ENCODE peak calls at places on chromosomes 1 and 21, in five cellular contexts. W, B, A, M and E are unnamed samples.

GRCh38 chr1:198908995-198909394 is 270.2 kb downstream of the PTPRC start:
- DNase-seq in W (no peak), B (no peak), A (no peak), M (no peak), E (no peak)

GRCh38 chr21:27422435-27422834 is 455.5 kb upstream of the ADAMTS5 start:
- DNase-seq in W (no peak), B (no peak), A (no peak), M (no peak), E (no peak)

GRCh38 chr21:14889080-14889805 is 175.6 kb downstream of the NRIP1 start:
- DNase-seq in W (no peak), B (no peak), A (no peak), M (peak; percentile 29), E (no peak)

GRCh38 chr1:59427155-59427554 is 130.3 kb downstream of the FGGY start:
- DNase-seq in W (peak; percentile 65), B (no peak), A (no peak), M (no peak), E (peak; percentile 69)

GRCh38 chr21:29523646-29524045 is 224.9 kb downstream of the BACH1 start:
- DNase-seq in W (no peak), B (no peak), A (no peak), M (no peak), E (no peak)

GRCh38 chr1:232568906-232569305 is 61.0 kb downstream of the SIPA1L2 start:
- DNase-seq in W (no peak), B (no peak), A (no peak), M (no peak), E (no peak)

GRCh38 chr21:44920694-44921604 is at the start of gene ITGB2:
- DNase-seq in W (no peak), B (peak; percentile 49), A (peak; percentile 36), M (peak; percentile 71), E (peak; percentile 82)

GRCh38 chr1:232322162-232322734 is 307.7 kb downstream of the SIPA1L2 start:
- DNase-seq in W (no peak), B (no peak), A (no peak), M (no peak), E (no peak)

GRCh38 chr1:53458634-53459033 is 565 bp upstream of the DMRTB1 start:
- DNase-seq in W (no peak), B (peak; percentile 1), A (no peak), M (no peak), E (no peak)

GRCh38 chr1:109570414-109570813 is 22.0 kb downstream of the GNAI3 start:
- DNase-seq in W (no peak), B (no peak), A (peak; percentile 59), M (no peak), E (no peak)

GRCh38 chr1:40687059-40687458 is 4.4 kb upstream of the NFYC start:
- DNase-seq in W (no peak), B (no peak), A (no peak), M (no peak), E (no peak)

GRCh38 chr1:67489643-67490042 is 59.4 kb upstream of the SERBP1 start:
- DNase-seq in W (no peak), B (no peak), A (peak; percentile 47), M (no peak), E (no peak)

GRCh38 chr1:167683641-167684502 is 37.9 kb upstream of the MPZL1 start:
- DNase-seq in W (peak; percentile 74), B (peak; percentile 91), A (peak; percentile 74), M (peak; percentile 29), E (no peak)

GRCh38 chr21:26756491-26757159 is 88.6 kb downstream of the ADAMTS1 start:
- DNase-seq in W (no peak), B (no peak), A (no peak), M (no peak), E (no peak)

GRCh38 chr1:32876341-32877210 is 5.9 kb upstream of the FNDC5 start:
- DNase-seq in W (peak; percentile 68), B (peak; percentile 87), A (peak; percentile 72), M (peak; percentile 74), E (no peak)

GRCh38 chr1:117826119-117826518 is 103.3 kb downstream of the GDAP2 start:
- DNase-seq in W (no peak), B (no peak), A (no peak), M (no peak), E (no peak)

GRCh38 chr1:212254853-212255363 is 30.3 kb upstream of the PPP2R5A start:
- DNase-seq in W (no peak), B (no peak), A (no peak), M (peak; percentile 79), E (no peak)

GRCh38 chr21:44531606-44532128 is 8.3 kb downstream of the KRTAP10-1 start:
- DNase-seq in W (no peak), B (peak; percentile 33), A (no peak), M (peak; percentile 17), E (peak; percentile 66)

GRCh38 chr1:64393790-64394189 is 76.1 kb upstream of the CACHD1 start:
- DNase-seq in W (no peak), B (no peak), A (no peak), M (no peak), E (no peak)

GRCh38 chr1:48080343-48081255 is 83.4 kb upstream of the TRABD2B start:
- DNase-seq in W (no peak), B (no peak), A (no peak), M (no peak), E (no peak)

GRCh38 chr1:163928080-163928479 is 606.3 kb downstream of the NUF2 start:
- DNase-seq in W (no peak), B (no peak), A (no peak), M (no peak), E (no peak)

GRCh38 chr1:247337250-247337746 is 5.6 kb upstream of the ZNF496 start:
- DNase-seq in W (no peak), B (no peak), A (no peak), M (no peak), E (no peak)

GRCh38 chr21:39156024-39156423 is 27.2 kb downstream of the PSMG1 start:
- DNase-seq in W (no peak), B (no peak), A (no peak), M (no peak), E (no peak)

GRCh38 chr1:232468249-232468648 is 161.7 kb downstream of the SIPA1L2 start:
- DNase-seq in W (no peak), B (no peak), A (peak; percentile 72), M (no peak), E (no peak)

DNA sequence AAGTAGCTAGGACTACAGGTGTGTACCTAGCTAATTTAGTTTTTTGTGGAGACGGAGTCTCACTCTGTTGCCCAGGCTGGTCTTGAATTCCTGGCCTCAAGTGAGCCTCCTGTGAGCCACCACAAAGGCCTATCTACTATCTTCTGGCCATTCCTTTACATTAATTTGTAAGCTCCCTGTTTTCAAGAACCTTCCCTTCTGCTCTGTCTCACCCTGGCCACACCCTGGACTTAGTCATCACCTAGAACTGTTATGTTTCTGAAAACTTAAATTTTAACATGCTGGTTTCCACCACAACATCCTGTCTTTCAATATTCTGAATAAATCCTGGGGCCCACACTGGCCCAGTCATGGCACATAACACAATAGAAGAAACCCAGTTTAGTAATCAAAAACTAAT is 4.9 kb upstream of the B4GALT3 start:
- DNase-seq in W (no peak), B (no peak), A (no peak), M (peak; percentile 5), E (no peak)
- H3K4me1 ChIP-seq in W (peaks cover 17% of the 10 kb centered on the region), B (peaks cover 4% of the 10 kb centered on the region), A (peaks cover 9% of the 10 kb centered on the region), M (no peaks in the 10 kb centered on the region), E (peaks cover 8% of the 10 kb centered on the region)

DNA sequence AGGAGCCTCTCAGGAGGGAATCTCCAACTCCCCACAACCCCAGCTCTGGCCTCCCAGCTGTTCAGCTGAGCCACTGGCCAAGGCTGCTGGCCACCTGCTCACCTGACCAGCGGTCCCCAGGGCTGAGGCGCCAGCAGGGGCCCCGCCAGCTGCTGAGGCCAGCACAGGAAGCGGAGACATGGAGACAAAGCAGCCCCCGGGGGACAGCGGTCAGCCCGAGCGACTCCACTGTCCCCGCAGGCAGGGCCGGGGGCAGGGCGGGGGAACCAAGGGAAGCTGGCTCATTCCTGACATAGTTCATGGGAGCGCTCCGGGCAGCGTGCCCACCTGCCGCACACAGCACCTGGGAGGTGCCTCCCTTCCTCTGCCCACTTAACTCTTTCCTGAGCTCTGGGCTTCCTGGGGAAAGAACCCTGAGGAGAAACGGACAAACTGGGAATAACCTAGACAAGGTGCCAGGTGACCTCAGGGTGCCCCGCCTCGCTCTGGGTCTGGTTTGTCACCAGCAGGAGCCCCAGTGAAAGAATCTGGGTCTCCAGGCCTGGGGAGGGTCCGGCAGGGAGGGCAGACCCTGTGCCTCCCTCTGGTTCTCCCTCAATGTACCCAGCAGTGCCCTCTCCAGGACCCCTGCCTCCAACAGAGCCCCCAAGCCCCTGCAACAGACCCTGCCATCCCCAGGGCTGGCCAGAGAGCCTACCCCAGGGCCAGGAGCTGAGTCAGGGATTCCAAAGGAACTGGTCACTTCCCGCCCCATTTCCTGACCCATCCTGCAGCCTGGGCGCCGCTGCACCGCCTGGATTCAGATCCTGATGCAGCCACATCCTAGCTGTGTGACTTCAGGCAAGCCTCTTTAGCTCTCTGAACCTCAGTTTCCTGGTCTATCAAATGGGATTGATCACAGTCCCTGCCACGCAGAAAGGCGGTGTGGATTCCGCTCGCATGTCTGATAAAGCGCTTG is 10.6 kb downstream of the EPHA2 start:
- DNase-seq in W (peak; percentile 95), B (peak; percentile 84), A (peak; percentile 68), M (peak; percentile 91), E (peak; percentile 96)
- H3K4me3 ChIP-seq in W (peak overlapping the region; percentile 14), B (no peak overlapping the region), A (peak overlapping the region; percentile 42), M (peak overlapping the region; percentile 46), E (peak overlapping the region; percentile 42)

GRCh38 chr1:38293530-38293929 is 246.9 kb upstream of the POU3F1 start:
- DNase-seq in W (no peak), B (no peak), A (no peak), M (no peak), E (no peak)

GRCh38 chr1:38297852-38298251 is 251.3 kb upstream of the POU3F1 start:
- DNase-seq in W (peak; percentile 71), B (no peak), A (no peak), M (no peak), E (no peak)

GRCh38 chr1:38292969-38293368 is 246.4 kb upstream of the POU3F1 start:
- DNase-seq in W (no peak), B (no peak), A (no peak), M (no peak), E (no peak)

GRCh38 chr1:38297246-38297645 is 250.7 kb upstream of the POU3F1 start:
- DNase-seq in W (no peak), B (no peak), A (no peak), M (no peak), E (no peak)

GRCh38 chr1:38296047-38296446 is 249.5 kb upstream of the POU3F1 start:
- DNase-seq in W (no peak), B (no peak), A (no peak), M (no peak), E (no peak)
- H3K4me1 ChIP-seq in W (peaks cover 37% of the 10 kb centered on the region), B (peaks cover 5% of the 10 kb centered on the region), A (peaks cover 20% of the 10 kb centered on the region), M (no peaks in the 10 kb centered on the region), E (no peaks in the 10 kb centered on the region)

GRCh38 chr1:84870591-84870990 is 22.4 kb downstream of the LPAR3 start:
- DNase-seq in W (no peak), B (no peak), A (no peak), M (no peak), E (no peak)
- H3K4me3 ChIP-seq in W (no peak overlapping the region), B (no peak overlapping the region), A (no peak overlapping the region), M (no peak overlapping the region), E (no peak overlapping the region)

DNA sequence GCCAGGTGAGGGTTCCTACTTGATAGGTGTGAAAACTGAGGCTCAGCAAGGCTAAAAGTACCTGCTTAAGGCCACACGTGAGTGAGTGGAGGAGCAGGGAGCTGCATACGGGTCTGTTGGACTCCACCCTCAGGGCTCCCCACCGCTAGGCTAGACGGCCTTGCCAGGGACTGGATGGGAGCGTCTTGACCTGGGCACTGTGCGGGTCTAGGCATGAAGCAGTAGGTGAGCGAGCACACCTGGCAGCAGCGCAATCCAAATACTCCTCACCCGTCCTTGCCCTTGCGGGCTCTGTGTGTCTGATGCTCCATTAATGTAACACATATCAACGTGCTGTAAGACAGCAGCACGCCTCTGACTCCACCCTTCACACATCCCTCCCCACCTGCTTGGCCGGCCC is 94.0 kb downstream of the LACTBL1 start:
- DNase-seq in W (no peak), B (no peak), A (no peak), M (no peak), E (no peak)
- H3K4me1 ChIP-seq in W (peaks cover 3% of the 10 kb centered on the region), B (no peaks in the 10 kb centered on the region), A (peaks cover 2% of the 10 kb centered on the region), M (no peaks in the 10 kb centered on the region), E (no peaks in the 10 kb centered on the region)